ENCODE peak calls at places on chromosomes 6 and 20, in four cellular contexts. T is HepG2, I is K562, D is GM12878. G is an unnamed sample.

GRCh38 chr20:21353236-21353635 is 44.1 kb downstream of the NKX2-4 start:
- DNase-seq in D (no peak), T (no peak), I (no peak), G (no peak)

GRCh38 chr20:18058661-18059467 is 1.1 kb upstream of the OVOL2 start:
- DNase-seq in D (no peak), T (no peak), I (no peak), G (peak; percentile 77)

GRCh38 chr20:59031326-59032022 is 661 bp downstream of the ATP5F1E start:
- DNase-seq in I (no peak), T (peak; percentile 31), D (no peak), G (no peak)

GRCh38 chr20:986733-987355 is 15.3 kb downstream of the RSPO4 start:
- DNase-seq in T (no peak), I (no peak), D (no peak), G (no peak)

GRCh38 chr6:145428656-145429173 is 306.6 kb downstream of the EPM2A start:
- DNase-seq in D (no peak), T (no peak), I (no peak), G (no peak)

GRCh38 chr6:136684483-136684882 is 107.8 kb downstream of the MAP3K5 start:
- DNase-seq in T (no peak), I (no peak), D (no peak), G (no peak)

GRCh38 chr6:127266178-127266891 is at the start of gene RNF146:
- DNase-seq in D (peak; percentile 55), I (peak; percentile 88), T (peak; percentile 81), G (peak; percentile 73)

GRCh38 chr6:30325873-30326445 is 768 bp upstream of the TRIM39 start:
- DNase-seq in I (peak; percentile 81), D (peak; percentile 28), T (no peak), G (peak; percentile 58)

GRCh38 chr6:24864345-24864744 is 65.6 kb upstream of the ARMH2 start:
- DNase-seq in D (no peak), I (no peak), T (no peak), G (no peak)

GRCh38 chr6:27775796-27776184 is 136.4 kb downstream of the OR2B2 start:
- DNase-seq in D (no peak), I (no peak), T (no peak), G (no peak)

GRCh38 chr20:22584630-22584921 is 204 bp upstream of the FOXA2 start:
- DNase-seq in T (peak; percentile 70), I (no peak), D (no peak), G (peak; percentile 66)

GRCh38 chr6:150753404-150754184 is 111.9 kb upstream of the MTHFD1L start:
- DNase-seq in T (no peak), D (no peak), I (no peak), G (no peak)

GRCh38 chr6:78867370-78868040 is at the start of gene IRAK1BP1:
- DNase-seq in T (peak; percentile 75), I (peak; percentile 64), D (peak; percentile 49), G (peak; percentile 83)

GRCh38 chr20:5621305-5621704 is 128.9 kb upstream of the SHLD1 start:
- DNase-seq in I (no peak), T (no peak), D (no peak), G (no peak)

GRCh38 chr6:99867026-99867425 is 127.0 kb downstream of the MCHR2 start:
- DNase-seq in T (no peak), D (no peak), I (no peak), G (no peak)

GRCh38 chr6:110020888-110021287 is 42.8 kb downstream of the GPR6 start:
- DNase-seq in I (no peak), T (no peak), D (no peak), G (no peak)

GRCh38 chr6:85250586-85251216 is 199.2 kb upstream of the NT5E start:
- DNase-seq in I (no peak), T (peak; percentile 3), D (no peak), G (no peak)

GRCh38 chr20:62702886-62703852 is 5.5 kb upstream of the NTSR1 start:
- DNase-seq in D (no peak), I (no peak), T (peak; percentile 48), G (no peak)

GRCh38 chr6:85551264-85551663 is 42.4 kb downstream of the SNX14 start:
- DNase-seq in D (no peak), I (peak; percentile 67), T (no peak), G (no peak)

GRCh38 chr20:31719644-31720485 is 2.8 kb downstream of the BCL2L1 start:
- DNase-seq in D (no peak), I (no peak), T (peak; percentile 99), G (peak; percentile 52)

GRCh38 chr6:39365281-39366074 is 43.0 kb upstream of the KCNK16 start:
- DNase-seq in I (no peak), D (no peak), T (no peak), G (no peak)

GRCh38 chr20:53891306-53891894 is 179.0 kb downstream of the BCAS1 start:
- DNase-seq in I (no peak), T (no peak), D (no peak), G (no peak)

GRCh38 chr20:3932277-3933073 is 43.3 kb downstream of the PANK2 start:
- DNase-seq in T (no peak), I (no peak), D (no peak), G (no peak)

GRCh38 chr20:53738039-53738944 is 144.7 kb upstream of the ZNF217 start:
- DNase-seq in D (no peak), I (peak; percentile 46), T (peak; percentile 88), G (peak; percentile 64)

GRCh38 chr20:13930246-13930645 is 60.2 kb downstream of the SEL1L2 start:
- DNase-seq in I (no peak), T (no peak), D (no peak), G (no peak)

GRCh38 chr20:62201173-62202082 is 18.6 kb downstream of the MTG2 start:
- DNase-seq in D (peak; percentile 26), I (no peak), T (no peak), G (no peak)

GRCh38 chr6:11251553-11252358 is 19.3 kb upstream of the NEDD9 start:
- DNase-seq in I (no peak), T (peak; percentile 84), D (no peak), G (no peak)

GRCh38 chr20:48538058-48538825 is 289.6 kb downstream of the PREX1 start:
- DNase-seq in T (peak; percentile 37), D (no peak), I (no peak), G (no peak)

GRCh38 chr20:62240015-62240685 is 1.8 kb downstream of the OSBPL2 start:
- DNase-seq in T (no peak), I (no peak), D (no peak), G (no peak)

GRCh38 chr20:24632581-24632980 is 163.2 kb downstream of the SYNDIG1 start:
- DNase-seq in T (no peak), I (no peak), D (no peak), G (no peak)

GRCh38 chr6:6074190-6074589 is 67.5 kb upstream of the NRN1 start:
- DNase-seq in I (no peak), T (no peak), D (no peak), G (no peak)

GRCh38 chr6:24205020-24205492 is 79.0 kb downstream of the NRSN1 start:
- DNase-seq in D (peak; percentile 24), T (peak; percentile 59), I (peak; percentile 23), G (no peak)

GRCh38 chr20:44788706-44789456 is 21.5 kb downstream of the RIMS4 start:
- DNase-seq in T (no peak), D (no peak), I (no peak), G (no peak)

GRCh38 chr20:51725584-51726176 is 42.5 kb downstream of the ATP9A start:
- DNase-seq in I (no peak), D (no peak), T (peak; percentile 88), G (no peak)

DNA sequence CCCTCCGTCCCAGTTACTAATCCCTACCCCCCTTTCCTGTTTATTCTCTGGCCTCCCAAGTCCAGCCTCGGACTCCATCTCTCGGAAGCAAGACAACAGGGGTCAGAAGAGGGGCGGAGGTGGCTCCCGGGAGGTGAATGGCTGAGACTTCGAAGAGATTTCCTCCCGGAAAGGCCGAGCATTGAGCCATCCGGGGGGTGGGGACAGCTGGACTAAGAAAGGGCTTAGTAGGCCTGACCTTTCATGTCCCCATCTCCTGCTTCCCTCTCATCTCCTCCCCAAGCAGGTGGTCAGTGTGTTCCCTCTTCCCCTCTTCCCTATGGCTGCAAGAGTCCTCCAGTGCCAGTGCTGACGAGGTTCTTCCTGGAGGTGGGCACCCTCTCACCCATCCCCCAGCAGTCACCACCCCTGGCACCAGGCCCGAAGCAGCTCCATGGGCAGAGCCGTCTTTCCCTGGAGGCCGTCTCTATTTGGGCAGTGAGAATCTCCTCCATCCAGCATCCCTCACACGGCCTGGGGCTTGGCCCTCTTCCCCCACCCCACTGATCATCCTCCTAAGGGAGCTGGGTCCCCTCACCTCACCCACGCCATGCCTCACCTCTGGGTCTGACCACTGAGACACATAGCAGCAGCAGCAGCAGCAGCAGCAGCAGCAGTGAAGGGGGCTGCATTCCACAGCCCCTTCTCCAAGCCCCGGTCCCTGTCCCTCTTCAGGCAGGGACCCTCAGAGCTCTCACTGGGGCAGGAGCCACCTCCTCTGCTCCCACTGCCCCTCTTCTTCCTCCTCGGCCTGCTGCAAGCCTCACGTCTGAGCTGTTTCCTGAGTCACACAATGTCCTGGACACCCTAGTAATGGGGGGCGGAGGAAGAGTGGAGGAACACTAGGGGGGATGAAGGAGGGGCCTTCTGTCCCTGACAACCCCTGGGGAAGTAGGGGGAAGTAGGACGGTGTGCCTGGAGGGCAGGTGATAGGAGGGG is at the start of gene NOTCH4:
- DNase-seq in D (no peak), I (no peak), T (no peak), G (no peak)
- TF ChIP-seq CREM in D (no peak), I (no peak), T (no peak), G (no peak)

GRCh38 chr6:162203287-162203686 is 524.3 kb downstream of the PRKN start:
- DNase-seq in T (no peak), I (no peak), D (no peak), G (no peak)
- TF ChIP-seq CREM in T (no peak), I (no peak), D (no peak), G (no peak)

DNA sequence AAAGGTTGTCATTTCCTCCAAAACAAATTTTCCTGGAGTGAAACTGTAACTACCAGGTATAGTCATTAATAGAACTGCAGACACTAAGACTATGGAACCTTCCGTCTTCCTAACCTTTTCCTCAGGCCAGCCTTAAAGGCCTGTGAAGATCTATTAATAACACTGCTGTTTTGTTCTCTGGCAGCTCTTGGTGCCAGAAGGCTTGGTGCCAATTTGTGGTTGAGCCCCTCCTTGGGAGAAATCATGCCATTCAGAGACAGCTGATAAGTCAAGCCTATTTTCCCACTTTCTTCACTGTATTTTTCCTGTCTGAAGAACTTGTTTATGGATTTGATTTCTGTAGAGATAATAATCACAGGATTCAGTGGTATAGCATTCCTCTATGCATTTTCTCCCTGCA is 64.8 kb downstream of the HCRTR2 start:
- DNase-seq in T (no peak), D (no peak), I (no peak), G (no peak)
- TF ChIP-seq CREM in T (no peak), D (no peak), I (no peak), G (no peak)

GRCh38 chr6:52514514-52514913 is 62.3 kb downstream of the TRAM2 start:
- DNase-seq in D (no peak), I (no peak), T (no peak), G (no peak)

GRCh38 chr6:52513896-52514295 is 63.0 kb downstream of the TRAM2 start:
- DNase-seq in I (no peak), T (no peak), D (no peak), G (no peak)

GRCh38 chr6:52511572-52512151 is 65.2 kb downstream of the TRAM2 start:
- DNase-seq in I (no peak), T (no peak), D (no peak), G (no peak)

GRCh38 chr6:52512199-52512598 is 64.7 kb downstream of the TRAM2 start:
- DNase-seq in I (peak; percentile 51), D (no peak), T (no peak), G (no peak)

DNA sequence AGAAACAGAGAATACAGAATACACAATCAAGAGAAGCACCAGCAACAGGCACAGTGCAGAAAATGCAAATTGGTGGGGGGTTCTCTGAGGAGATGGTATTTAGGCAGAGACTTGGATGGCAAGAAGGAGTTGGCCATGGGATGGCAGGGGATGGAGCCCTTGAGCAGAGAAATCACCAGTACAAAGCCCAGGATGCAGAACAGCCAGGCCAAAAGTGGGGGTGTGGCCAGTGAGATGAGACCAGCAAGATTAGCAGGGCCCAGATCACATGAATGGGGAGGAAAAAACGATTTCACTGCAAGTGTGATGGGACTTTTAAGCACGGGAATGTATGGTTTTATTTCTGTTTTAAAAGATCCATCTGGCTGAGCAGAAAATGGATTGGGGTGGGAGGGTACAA is 63.4 kb downstream of the TRAM2 start:
- DNase-seq in T (no peak), I (no peak), D (no peak), G (no peak)
- TF ChIP-seq CREM in T (no peak), I (no peak), D (no peak), G (no peak)

G was measured in WTC11.